ENCODE peak calls at places on chromosomes 7 and 10, in four cellular contexts. V, F, N and X are unnamed samples.

GRCh38 chr7:95847061-95847460 is 74.7 kb downstream of the DYNC1I1 start:
- DNase-seq in V (no peak), F (no peak), N (no peak), X (no peak)

GRCh38 chr10:55476129-55476528 is 675.1 kb upstream of the PCDH15 start:
- DNase-seq in V (no peak), F (no peak), N (no peak), X (no peak)

GRCh38 chr10:86440874-86441838 is 74.6 kb upstream of the GRID1 start:
- DNase-seq in V (no peak), F (no peak), N (no peak), X (no peak)

GRCh38 chr7:98420966-98421612 is 20.2 kb upstream of the BAIAP2L1 start:
- DNase-seq in V (peak), F (peak), N (peak), X (peak)

GRCh38 chr10:130808243-130808642 is 503.3 kb downstream of the TCERG1L start:
- DNase-seq in V (no peak), F (no peak), N (no peak), X (no peak)

GRCh38 chr7:16753102-16753931 is at the start of gene TSPAN13:
- DNase-seq in V (peak), F (peak), N (peak), X (peak)

GRCh38 chr10:61164458-61165160 is 220.6 kb upstream of the RHOBTB1 start:
- DNase-seq in V (no peak), F (no peak), N (peak), X (peak)

GRCh38 chr10:112471878-112472487 is 25.0 kb downstream of the VTI1A start:
- DNase-seq in V (peak), F (peak), N (no peak), X (no peak)

GRCh38 chr10:70661623-70662361 is 10.5 kb upstream of the ADAMTS14 start:
- DNase-seq in V (no peak), F (no peak), N (no peak), X (no peak)

GRCh38 chr7:67301667-67302066 is 305.0 kb downstream of the TYW1 start:
- DNase-seq in V (no peak), F (peak), N (no peak), X (no peak)

GRCh38 chr7:43753843-43754242 is 4.6 kb upstream of the BLVRA start:
- DNase-seq in V (no peak), F (peak), N (no peak), X (no peak)

GRCh38 chr10:132176647-132177046 is 10.1 kb upstream of the DPYSL4 start:
- DNase-seq in V (no peak), F (no peak), N (no peak), X (no peak)

GRCh38 chr7:135291809-135292253 is 58.2 kb downstream of the STRA8 start:
- DNase-seq in V (no peak), F (no peak), N (no peak), X (no peak)

GRCh38 chr10:73743905-73744689 is at the start of gene SEC24C:
- DNase-seq in V (peak), F (peak), N (peak), X (peak)

GRCh38 chr7:40194743-40195142 is 59.9 kb downstream of the SUGCT start:
- DNase-seq in V (no peak), F (no peak), N (no peak), X (no peak)

GRCh38 chr7:89023146-89023545 is 227.6 kb upstream of the TEX47 start:
- DNase-seq in V (no peak), F (no peak), N (no peak), X (no peak)

GRCh38 chr10:92855560-92855959 is 7.2 kb downstream of the EXOC6 start:
- DNase-seq in V (no peak), F (no peak), N (no peak), X (no peak)

GRCh38 chr10:119834188-119834587 is 38.5 kb downstream of the MCMBP start:
- DNase-seq in V (no peak), F (no peak), N (no peak), X (no peak)

GRCh38 chr10:112663181-112663879 is 216.3 kb downstream of the VTI1A start:
- DNase-seq in V (peak), F (no peak), N (no peak), X (no peak)

GRCh38 chr7:146885231-146885630 is 768.6 kb downstream of the CNTNAP2 start:
- DNase-seq in V (no peak), F (no peak), N (no peak), X (no peak)

GRCh38 chr10:26746111-26746510 is 48.6 kb downstream of the PDSS1 start:
- DNase-seq in V (no peak), F (no peak), N (no peak), X (no peak)

GRCh38 chr7:100852048-100852872 is at the start of gene SLC12A9:
- DNase-seq in V (peak), F (peak), N (peak), X (peak)

GRCh38 chr7:149321978-149322541 is 60.1 kb downstream of the ZNF783 start:
- DNase-seq in V (no peak), F (no peak), N (no peak), X (no peak)

GRCh38 chr7:149320313-149321124 is 58.5 kb downstream of the ZNF783 start:
- DNase-seq in V (no peak), F (peak), N (no peak), X (no peak)

GRCh38 chr7:149325248-149325647 is 63.3 kb downstream of the ZNF783 start:
- DNase-seq in V (no peak), F (no peak), N (no peak), X (no peak)

GRCh38 chr7:149319376-149319775 is 57.4 kb downstream of the ZNF783 start:
- DNase-seq in V (no peak), F (peak), N (no peak), X (no peak)

GRCh38 chr7:149322737-149323136 is 60.7 kb downstream of the ZNF783 start:
- DNase-seq in V (no peak), F (no peak), N (no peak), X (no peak)
- H3K27ac ChIP-seq in V (no peak), F (no peak), N (no peak), X (no peak)

GRCh38 chr7:151801782-151802468 is 75.0 kb downstream of the PRKAG2 start:
- DNase-seq in V (no peak), F (no peak), N (no peak), X (peak)
- H3K27ac ChIP-seq in V (no peak), F (no peak), N (no peak), X (no peak)

DNA sequence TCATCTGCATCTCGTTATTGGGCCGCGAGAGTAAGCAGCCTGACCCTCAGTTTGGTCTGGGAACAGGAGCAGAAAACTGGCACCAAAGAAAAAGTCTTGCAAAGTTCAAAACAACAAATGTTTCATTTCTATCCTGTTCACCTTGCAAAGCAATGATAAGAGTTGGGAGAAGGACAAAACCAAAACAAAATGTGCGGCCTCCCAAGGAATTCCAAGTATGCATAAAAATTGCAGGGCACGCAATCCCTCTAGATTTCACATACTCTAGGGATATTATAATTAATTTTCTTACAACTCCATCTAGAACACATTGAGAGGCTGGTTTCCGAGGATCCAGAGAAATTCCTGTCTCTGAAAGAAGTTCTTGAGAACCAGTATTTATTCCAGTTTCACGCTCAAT is 20.1 kb downstream of the CHUK start:
- DNase-seq in V (no peak), F (no peak), N (no peak), X (no peak)
- H3K27ac ChIP-seq in V (no peak), F (no peak), N (no peak), X (no peak)

GRCh38 chr10:23367896-23368685 is 23.5 kb upstream of the C10orf67 start:
- DNase-seq in V (no peak), F (no peak), N (no peak), X (no peak)
- H3K27ac ChIP-seq in V (no peak), F (no peak), N (no peak), X (no peak)

GRCh38 chr7:47521816-47522561 is 59.9 kb downstream of the TNS3 start:
- DNase-seq in V (no peak), F (no peak), N (no peak), X (no peak)
- H3K27ac ChIP-seq in V (no peak), F (no peak), N (no peak), X (no peak)

DNA sequence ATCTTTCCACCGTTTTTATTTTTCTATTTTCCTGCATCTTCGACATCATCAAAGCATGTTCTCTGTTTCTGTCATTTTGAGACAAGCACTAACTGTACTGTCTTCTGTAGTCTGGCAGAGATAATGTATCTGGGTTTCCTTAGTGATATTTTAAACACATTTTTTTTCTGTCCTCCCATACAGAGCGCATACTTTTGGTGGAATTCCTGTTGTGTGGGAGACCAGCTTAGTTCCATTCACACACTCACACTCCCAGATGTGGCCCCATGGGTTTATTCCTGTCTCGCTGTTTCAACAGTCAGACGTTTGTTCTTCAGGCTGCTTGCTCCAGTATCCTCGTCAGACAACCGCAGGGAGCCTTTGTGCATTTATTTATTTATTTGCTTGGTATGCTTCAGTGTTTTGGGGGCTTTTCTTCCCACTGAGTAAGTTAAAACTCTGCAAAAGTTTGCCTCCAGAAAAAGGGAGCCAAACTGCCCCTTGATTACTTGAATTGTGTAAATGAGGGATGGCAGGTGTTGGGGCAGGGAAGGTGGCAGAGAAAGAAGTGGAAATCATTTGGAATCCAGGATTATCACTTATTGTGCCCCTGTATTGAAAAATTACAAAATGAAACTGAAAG is 456.8 kb upstream of the KLF6 start:
- DNase-seq in V (no peak), F (no peak), N (peak), X (no peak)
- H3K27ac ChIP-seq in V (no peak), F (no peak), N (peak), X (peak)